ENCODE peak calls at places on chromosomes 13 and 19, in eight cellular contexts. A, B, H, R, D, P, T and E are unnamed samples.

GRCh38 chr19:6481541-6482342 is at the start of gene DENND1C:
- DNase-seq in B (no peak), R (no peak), P (no peak), H (no peak), T (peak), A (no peak), D (peak), E (no peak)

GRCh38 chr19:18460900-18461299 is 23.0 kb upstream of the ISYNA1 start:
- DNase-seq in B (no peak), A (no peak), P (no peak), R (no peak), D (no peak), T (no peak), H (no peak), E (no peak)

GRCh38 chr19:58439576-58440554 is at the start of gene ZNF132:
- DNase-seq in P (peak), A (peak), B (peak), T (peak), H (peak), D (peak), R (peak), E (no peak)

GRCh38 chr13:88979465-88980180 is 1308.5 kb downstream of the SLITRK5 start:
- DNase-seq in P (peak), B (no peak), H (no peak), D (no peak), A (no peak), R (no peak), T (no peak), E (no peak)

GRCh38 chr13:96952592-96952991 is 41.7 kb downstream of the OXGR1 start:
- DNase-seq in B (no peak), R (no peak), D (no peak), T (no peak), A (no peak), H (no peak), P (no peak), E (no peak)

GRCh38 chr19:42683917-42684513 is 56.3 kb downstream of the PSG3 start:
- DNase-seq in B (peak), D (no peak), A (no peak), P (peak), R (no peak), H (peak), T (no peak), E (no peak)

GRCh38 chr13:51821666-51822065 is 17.7 kb upstream of the DHRS12 start:
- DNase-seq in T (no peak), A (no peak), H (no peak), B (no peak), P (no peak), D (no peak), R (no peak), E (no peak)

GRCh38 chr13:41588899-41589298 is 131.5 kb downstream of the RGCC start:
- DNase-seq in T (no peak), D (no peak), P (peak), R (no peak), H (no peak), A (no peak), B (peak), E (no peak)